ENCODE peak calls at places on chromosomes 16 and 17, in eight cellular contexts. P is fibroblast of pulmonary artery, A is IMR-90, Y is brain microvascular endothelial cell, B is choroid plexus epithelial cell, O is ascending aorta, F is heart right ventricle, C is HCT116. W is an unnamed sample.
A peak's percentile ranks its signal among the peaks of the same experiment; 100 is the strongest.

GRCh38 chr16:82638095-82638798 is 11.5 kb downstream of the CDH13 start:
- DNase-seq in P (peak; percentile 91), A (peak; percentile 95), Y (peak; percentile 88), B (peak; percentile 93), O (no peak), F (no peak), C (no peak), W (no peak)

GRCh38 chr17:36089888-36090836 is at the start of gene CCL3:
- DNase-seq in P (no peak), A (no peak), Y (no peak), B (no peak), O (no peak), F (peak; percentile 32), C (no peak), W (peak; percentile 95)

GRCh38 chr16:75083826-75084225 is 32.8 kb downstream of the LDHD start:
- DNase-seq in P (no peak), A (no peak), Y (no peak), B (no peak), O (no peak), F (no peak), C (no peak), W (no peak)

GRCh38 chr16:85806539-85806938 is 7.0 kb downstream of the COX4I1 start:
- DNase-seq in P (no peak), A (no peak), Y (no peak), B (no peak), O (no peak), F (no peak), C (no peak), W (no peak)

GRCh38 chr17:7589204-7589868 is 558 bp downstream of the SOX15 start:
- DNase-seq in P (peak; percentile 88), A (peak; percentile 83), Y (peak; percentile 77), B (peak; percentile 90), O (peak; percentile 45), F (peak; percentile 80), C (no peak), W (peak; percentile 80)

GRCh38 chr16:767743-768235 is 7.3 kb downstream of the MSLN start:
- DNase-seq in P (no peak), A (no peak), Y (no peak), B (no peak), O (no peak), F (no peak), C (no peak), W (no peak)

GRCh38 chr17:49471769-49472168 is 23.3 kb upstream of the NGFR start:
- DNase-seq in P (no peak), A (no peak), Y (no peak), B (no peak), O (no peak), F (no peak), C (no peak), W (no peak)

GRCh38 chr16:23505180-23505665 is 5.1 kb downstream of the GGA2 start:
- DNase-seq in P (no peak), A (no peak), Y (no peak), B (no peak), O (no peak), F (no peak), C (no peak), W (no peak)

GRCh38 chr16:15041260-15042011 is 14.4 kb downstream of the NTAN1 start:
- DNase-seq in P (peak; percentile 64), A (peak; percentile 48), Y (peak; percentile 26), B (peak; percentile 41), O (peak; percentile 51), F (peak; percentile 75), C (no peak), W (no peak)

GRCh38 chr16:69660166-69660565 is 66.2 kb downstream of the NQO1 start:
- DNase-seq in P (no peak), A (no peak), Y (no peak), B (no peak), O (no peak), F (no peak), C (no peak), W (peak; percentile 2)

GRCh38 chr16:59697746-59698145 is 963.6 kb upstream of the GOT2 start:
- DNase-seq in P (no peak), A (peak; percentile 11), Y (peak; percentile 45), B (peak; percentile 90), O (no peak), F (no peak), C (no peak), W (no peak)

GRCh38 chr17:62937636-62938035 is 28.4 kb upstream of the TANC2 start:
- DNase-seq in P (no peak), A (no peak), Y (no peak), B (no peak), O (no peak), F (no peak), C (no peak), W (no peak)

GRCh38 chr16:69131167-69131748 is 1.1 kb downstream of the CHTF8 start:
- DNase-seq in P (no peak), A (peak; percentile 24), Y (peak; percentile 20), B (peak; percentile 49), O (no peak), F (peak; percentile 35), C (no peak), W (peak; percentile 46)

GRCh38 chr17:36705651-36706436 is 104.5 kb downstream of the MRM1 start:
- DNase-seq in P (peak; percentile 49), A (peak; percentile 4), Y (peak; percentile 11), B (peak; percentile 34), O (no peak), F (no peak), C (peak; percentile 18), W (peak; percentile 61)

GRCh38 chr17:16442141-16442540 is 26.8 kb downstream of the TRPV2 start:
- DNase-seq in P (peak; percentile 85), A (no peak), Y (no peak), B (peak; percentile 95), O (no peak), F (no peak), C (no peak), W (no peak)

GRCh38 chr16:9364721-9365693 is 273.6 kb downstream of the HAPSTR1 start:
- DNase-seq in P (no peak), A (no peak), Y (no peak), B (no peak), O (peak; percentile 66), F (peak; percentile 80), C (no peak), W (no peak)

GRCh38 chr17:7042507-7043194 is 1.2 kb downstream of the SLC16A11 start:
- DNase-seq in P (no peak), A (no peak), Y (no peak), B (peak; percentile 40), O (no peak), F (no peak), C (no peak), W (no peak)

DNA sequence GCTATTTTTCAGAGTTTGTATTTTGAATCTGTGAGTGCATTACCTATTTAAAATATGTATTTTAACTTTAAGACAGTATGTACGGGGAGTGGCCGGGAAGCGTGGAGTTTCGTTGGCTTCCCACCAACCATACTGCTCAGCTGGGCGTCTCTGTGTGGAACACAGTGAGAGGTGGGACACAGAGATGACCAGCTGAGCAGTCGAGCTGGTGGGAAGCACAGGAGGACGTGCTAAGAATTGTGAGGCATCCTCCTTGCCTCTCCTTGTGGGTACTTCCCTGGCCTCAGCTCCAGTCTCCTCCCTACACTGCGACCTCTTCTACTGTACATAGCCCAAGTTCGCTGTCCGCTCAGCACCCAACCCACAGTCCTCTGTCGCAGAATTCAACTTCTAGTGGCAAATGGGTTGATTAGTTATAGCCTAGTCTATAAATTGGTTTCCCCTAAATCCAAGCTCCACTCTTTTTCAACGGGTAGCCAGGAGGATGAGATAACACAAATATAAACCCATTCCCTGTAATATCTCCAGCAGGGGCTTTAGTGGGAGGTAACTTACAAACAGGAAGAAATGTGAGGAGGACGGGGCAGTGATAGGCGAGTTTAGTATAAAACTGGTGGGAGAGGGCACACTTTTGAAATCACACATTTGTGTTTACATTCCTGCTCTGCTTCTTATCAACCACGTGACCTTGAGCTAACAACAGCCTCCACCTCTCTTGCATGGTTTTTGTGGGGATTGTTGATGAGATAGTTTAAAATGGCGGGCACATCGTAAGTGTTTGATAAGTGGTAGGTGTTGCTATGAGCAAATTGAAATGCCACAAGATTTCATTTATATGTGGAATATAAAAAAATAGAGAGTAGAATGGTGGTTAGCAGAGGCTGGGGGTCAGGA is 211.9 kb upstream of the HS3ST3A1 start:
- DNase-seq in P (peak; percentile 3), A (no peak), Y (no peak), B (no peak), O (no peak), F (no peak), C (no peak), W (no peak)
- H3K4me3 ChIP-seq in P (no peak overlapping the region), A (no peak overlapping the region), Y (no peak overlapping the region), B (no peak overlapping the region), O (no peak overlapping the region), F (no peak overlapping the region), C (no peak overlapping the region), W (no peak overlapping the region)

DNA sequence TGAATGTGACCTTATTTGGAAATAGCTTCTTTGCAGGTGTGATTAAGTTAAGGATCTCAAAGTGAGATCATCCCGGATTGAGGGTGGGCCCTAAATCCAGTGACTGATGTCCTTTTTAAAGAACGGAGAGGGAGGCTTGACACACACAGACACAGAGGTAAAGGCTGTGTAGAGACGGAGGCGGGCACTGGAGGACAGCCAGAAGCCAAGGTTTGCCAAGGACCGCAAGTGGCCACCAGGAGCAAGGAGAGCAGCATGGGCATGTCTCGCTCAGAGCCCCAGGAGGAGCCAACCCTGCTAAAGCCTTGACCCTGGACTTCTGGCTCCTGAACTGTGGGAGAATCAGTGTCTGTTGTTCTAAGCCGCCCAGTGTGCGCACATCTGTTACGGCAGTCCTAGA is 15.4 kb downstream of the CNGB1 start:
- DNase-seq in P (no peak), A (no peak), Y (no peak), B (no peak), O (no peak), F (no peak), C (no peak), W (no peak)
- TF ChIP-seq CTCF in P (no peak), A (no peak), Y (no peak), B (no peak), O (no peak), F (no peak), C (no peak), W (no peak)

GRCh38 chr16:87236516-87237115 is 80.6 kb downstream of the C16orf95 start:
- DNase-seq in P (no peak), A (no peak), Y (no peak), B (no peak), O (no peak), F (no peak), C (no peak), W (no peak)
- H3K4me3 ChIP-seq in P (no peak overlapping the region), A (no peak overlapping the region), Y (no peak overlapping the region), B (no peak overlapping the region), O (no peak overlapping the region), F (no peak overlapping the region), C (no peak overlapping the region), W (no peak overlapping the region)

GRCh38 chr16:30658731-30659506 is 688 bp downstream of the FBRS start:
- DNase-seq in P (peak; percentile 98), A (peak; percentile 97), Y (peak; percentile 92), B (peak; percentile 98), O (peak; percentile 68), F (peak; percentile 87), C (peak; percentile 94), W (peak; percentile 99)
- TF ChIP-seq CTCF in P (no peak), A (peak; percentile 23), Y (no peak), B (no peak), O (no peak), F (no peak), C (no peak), W (peak; percentile 20)

DNA sequence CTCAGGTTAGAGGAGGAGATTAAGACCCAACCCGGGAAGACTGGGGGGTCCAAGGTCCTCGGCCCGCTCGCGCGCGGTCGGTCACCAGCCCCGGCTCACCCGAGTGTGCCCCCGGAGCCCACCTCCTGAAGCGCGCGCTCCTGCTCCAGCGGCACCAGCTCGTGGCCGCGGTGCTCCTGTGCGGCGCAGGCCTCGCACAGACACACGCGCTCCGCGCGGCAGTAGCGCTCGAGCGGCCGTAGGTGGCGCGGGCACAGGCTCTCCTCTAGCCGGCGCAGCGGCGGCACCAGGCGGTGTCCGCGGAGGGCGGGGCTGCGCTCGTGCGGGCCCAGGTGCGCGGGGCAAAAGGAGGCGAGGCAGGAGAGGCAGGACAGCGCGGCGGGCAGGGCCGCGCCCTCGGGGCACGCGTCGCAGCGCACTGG is 618 bp downstream of the TRIM47 start:
- DNase-seq in P (peak; percentile 73), A (peak; percentile 71), Y (peak; percentile 33), B (peak; percentile 66), O (no peak), F (peak; percentile 66), C (no peak), W (peak; percentile 78)
- H3K4me3 ChIP-seq in P (peak overlapping the region; percentile 90), A (peak overlapping the region; percentile 46), Y (peak overlapping the region; percentile 54), B (peak overlapping the region; percentile 66), O (peak overlapping the region; percentile 85), F (peak overlapping the region; percentile 65), C (peak overlapping the region; percentile 69), W (peak overlapping the region; percentile 25)

W was measured in GM12865.